ENCODE peak calls at places on chromosomes 2 and 18, in five cellular contexts. P, M, H, L and U are unnamed samples.

GRCh38 chr2:23606968-23607367 is 222.0 kb downstream of the KLHL29 start:
- DNase-seq in P (peak; percentile 30), M (no peak), H (no peak), L (no peak), U (no peak)

GRCh38 chr2:201156051-201156450 is 26.9 kb upstream of the CASP10 start:
- DNase-seq in P (no peak), M (no peak), H (no peak), L (no peak), U (no peak)

GRCh38 chr2:61707984-61708852 is 145.6 kb downstream of the FAM161A start:
- DNase-seq in P (peak; percentile 12), M (no peak), H (no peak), L (peak; percentile 78), U (no peak)

GRCh38 chr2:139394801-139395200 is 614.6 kb upstream of the NXPH2 start:
- DNase-seq in P (no peak), M (no peak), H (no peak), L (no peak), U (no peak)

GRCh38 chr2:141555876-141556470 is 574.8 kb downstream of the LRP1B start:
- DNase-seq in P (no peak), M (no peak), H (no peak), L (no peak), U (no peak)

GRCh38 chr2:25249785-25250184 is 81.4 kb upstream of the POMC start:
- DNase-seq in P (no peak), M (no peak), H (no peak), L (no peak), U (no peak)

GRCh38 chr18:44973282-44973681 is 292.6 kb downstream of the SETBP1 start:
- DNase-seq in P (peak; percentile 17), M (no peak), H (no peak), L (no peak), U (no peak)

GRCh38 chr2:219378167-219378851 is 9.4 kb downstream of the DNPEP start:
- DNase-seq in P (no peak), M (no peak), H (no peak), L (no peak), U (no peak)

GRCh38 chr2:96502891-96503636 is 2.1 kb downstream of the NEURL3 start:
- DNase-seq in P (peak; percentile 11), M (peak; percentile 29), H (no peak), L (no peak), U (no peak)

GRCh38 chr18:50004013-50004412 is 190.7 kb upstream of the ACAA2 start:
- DNase-seq in P (no peak), M (no peak), H (no peak), L (no peak), U (no peak)

GRCh38 chr2:211062213-211062612 is 505.8 kb downstream of the CPS1 start:
- DNase-seq in P (no peak), M (no peak), H (no peak), L (no peak), U (no peak)

GRCh38 chr2:234861841-234862735 is 89.7 kb upstream of the SH3BP4 start:
- DNase-seq in P (peak; percentile 29), M (no peak), H (no peak), L (no peak), U (no peak)

GRCh38 chr2:229348135-229348534 is 77.0 kb upstream of the PID1 start:
- DNase-seq in P (peak; percentile 43), M (no peak), H (no peak), L (no peak), U (no peak)

GRCh38 chr18:48954837-48955527 is 4.2 kb upstream of the SMAD7 start:
- DNase-seq in P (no peak), M (peak; percentile 71), H (no peak), L (no peak), U (no peak)

GRCh38 chr18:49812321-49813070 is 837 bp downstream of the ACAA2 start:
- DNase-seq in P (peak; percentile 17), M (no peak), H (no peak), L (peak; percentile 39), U (no peak)

GRCh38 chr2:99183025-99183424 is 2.0 kb downstream of the MRPL30 start:
- DNase-seq in P (no peak), M (no peak), H (no peak), L (no peak), U (no peak)